ENCODE peak calls at places on chromosomes 4 and X, in seven cellular contexts. S is right lobe of liver; U is stimulated activated CD4-positive, alpha-beta T cell treated with anti-CD3 and anti-CD28 coated beads, Interleukin-12 subunit alpha, Interleukin-12 subunit beta, amount 100 ng/mL, for 24 hours; Z is nephron progenitor cell; O is EL; G is nucleus accumbens; K is NCI-H2081. D is an unnamed sample.

GRCh38 chr4:119659576-119659975 is 31.0 kb upstream of the PDE5A start:
- DNase-seq in S (no peak), U (no peak), Z (no peak), O (peak; percentile 52), G (no peak), K (no peak), D (peak; percentile 69)

GRCh38 chr4:165131247-165131832 is 18.7 kb upstream of the TMEM192 start:
- DNase-seq in S (no peak), U (peak; percentile 62), Z (peak; percentile 84), O (peak; percentile 55), G (peak; percentile 71), K (peak; percentile 41), D (peak; percentile 80)

GRCh38 chr4:20284990-20285389 is 33.3 kb downstream of the SLIT2 start:
- DNase-seq in S (no peak), U (no peak), Z (no peak), O (peak; percentile 73), G (no peak), K (no peak), D (no peak)

GRCh38 chrX:7272301-7272700 is 124.3 kb upstream of the PUDP start:
- DNase-seq in S (no peak), U (no peak), Z (no peak), O (no peak), G (no peak), K (no peak), D (no peak)

GRCh38 chr4:180767330-180767729 is 1475.9 kb upstream of the TENM3 start:
- DNase-seq in S (no peak), U (no peak), Z (peak; percentile 16), O (no peak), G (no peak), K (no peak), D (no peak)

GRCh38 chrX:16828126-16828908 is 41.8 kb downstream of the RBBP7 start:
- DNase-seq in S (no peak), U (no peak), Z (no peak), O (peak; percentile 54), G (no peak), K (no peak), D (peak; percentile 67)

GRCh38 chr4:83910693-83911092 is 374.8 kb downstream of the GPAT3 start:
- DNase-seq in S (no peak), U (no peak), Z (no peak), O (no peak), G (no peak), K (no peak), D (no peak)

GRCh38 chrX:65407157-65407626 is 127.4 kb downstream of the LAS1L start:
- DNase-seq in S (no peak), U (no peak), Z (no peak), O (no peak), G (no peak), K (no peak), D (peak; percentile 1)

GRCh38 chr4:101790521-101791188 is at the start of gene BANK1:
- DNase-seq in S (peak; percentile 66), U (no peak), Z (peak; percentile 85), O (peak; percentile 48), G (peak; percentile 22), K (peak; percentile 35), D (peak; percentile 59)

GRCh38 chrX:63740382-63740781 is 44.6 kb downstream of the ARHGEF9 start:
- DNase-seq in S (no peak), U (no peak), Z (no peak), O (no peak), G (no peak), K (no peak), D (no peak)